ENCODE peak calls at places on chromosomes 4 and X, in ten cellular contexts. One of them, this sample, is unnamed.

GRCh38 chr4:177573487-177573886 is 131.2 kb upstream of the AGA start:
- DNase-seq in AG04450: peak
- DNase-seq in substantia nigra: no peak
- DNase-seq in NCI-H82: no peak
- DNase-seq in type B pancreatic cell: no peak
- DNase-seq in aorta: no peak
- DNase-seq in ACHN: peak
- DNase-seq in GM03348: peak
- DNase-seq in germinal center: no peak
- DNase-seq in CD8-positive, alpha-beta T cell: no peak
- DNase-seq in this sample: no peak

GRCh38 chr4:16026155-16026761 is 57.6 kb downstream of the PROM1 start:
- DNase-seq in AG04450: peak
- DNase-seq in substantia nigra: no peak
- DNase-seq in NCI-H82: peak
- DNase-seq in type B pancreatic cell: no peak
- DNase-seq in aorta: no peak
- DNase-seq in ACHN: peak
- DNase-seq in GM03348: peak
- DNase-seq in germinal center: peak
- DNase-seq in CD8-positive, alpha-beta T cell: no peak
- DNase-seq in this sample: peak

GRCh38 chrX:39613997-39614679 is 483.6 kb downstream of the BCOR start:
- DNase-seq in AG04450: no peak
- DNase-seq in substantia nigra: no peak
- DNase-seq in NCI-H82: peak
- DNase-seq in type B pancreatic cell: no peak
- DNase-seq in aorta: no peak
- DNase-seq in ACHN: no peak
- DNase-seq in GM03348: no peak
- DNase-seq in germinal center: no peak
- DNase-seq in CD8-positive, alpha-beta T cell: no peak
- DNase-seq in this sample: peak

GRCh38 chr4:132266374-132266773 is 882.7 kb upstream of the PCDH10 start:
- DNase-seq in AG04450: no peak
- DNase-seq in substantia nigra: no peak
- DNase-seq in NCI-H82: no peak
- DNase-seq in type B pancreatic cell: no peak
- DNase-seq in aorta: no peak
- DNase-seq in ACHN: no peak
- DNase-seq in GM03348: no peak
- DNase-seq in germinal center: no peak
- DNase-seq in CD8-positive, alpha-beta T cell: no peak
- DNase-seq in this sample: no peak

GRCh38 chr4:56129431-56129861 is 180.7 kb downstream of the CEP135 start:
- DNase-seq in AG04450: no peak
- DNase-seq in substantia nigra: no peak
- DNase-seq in NCI-H82: peak
- DNase-seq in type B pancreatic cell: no peak
- DNase-seq in aorta: no peak
- DNase-seq in ACHN: peak
- DNase-seq in GM03348: no peak
- DNase-seq in germinal center: peak
- DNase-seq in CD8-positive, alpha-beta T cell: no peak
- DNase-seq in this sample: peak

GRCh38 chr4:16607693-16608092 is 290.8 kb downstream of the LDB2 start:
- DNase-seq in AG04450: no peak
- DNase-seq in substantia nigra: no peak
- DNase-seq in NCI-H82: no peak
- DNase-seq in type B pancreatic cell: no peak
- DNase-seq in aorta: no peak
- DNase-seq in ACHN: no peak
- DNase-seq in GM03348: no peak
- DNase-seq in germinal center: no peak
- DNase-seq in CD8-positive, alpha-beta T cell: no peak
- DNase-seq in this sample: no peak

GRCh38 chr4:139676913-139677585 is 11.4 kb downstream of the MGST2 start:
- DNase-seq in AG04450: no peak
- DNase-seq in substantia nigra: no peak
- DNase-seq in NCI-H82: no peak
- DNase-seq in type B pancreatic cell: no peak
- DNase-seq in aorta: no peak
- DNase-seq in ACHN: no peak
- DNase-seq in GM03348: no peak
- DNase-seq in germinal center: no peak
- DNase-seq in CD8-positive, alpha-beta T cell: no peak
- DNase-seq in this sample: peak

GRCh38 chrX:41010188-41010846 is 74.9 kb upstream of the USP9X start:
- DNase-seq in AG04450: peak
- DNase-seq in substantia nigra: peak
- DNase-seq in NCI-H82: peak
- DNase-seq in type B pancreatic cell: no peak
- DNase-seq in aorta: peak
- DNase-seq in ACHN: peak
- DNase-seq in GM03348: peak
- DNase-seq in germinal center: peak
- DNase-seq in CD8-positive, alpha-beta T cell: peak
- DNase-seq in this sample: peak

GRCh38 chrX:153766871-153767673 is 3.0 kb downstream of the PLXNB3 start:
- DNase-seq in AG04450: no peak
- DNase-seq in substantia nigra: no peak
- DNase-seq in NCI-H82: no peak
- DNase-seq in type B pancreatic cell: no peak
- DNase-seq in aorta: peak
- DNase-seq in ACHN: no peak
- DNase-seq in GM03348: no peak
- DNase-seq in germinal center: no peak
- DNase-seq in CD8-positive, alpha-beta T cell: no peak
- DNase-seq in this sample: peak

GRCh38 chr4:8191136-8191747 is 7.8 kb upstream of the SH3TC1 start:
- DNase-seq in AG04450: no peak
- DNase-seq in substantia nigra: peak
- DNase-seq in NCI-H82: peak
- DNase-seq in type B pancreatic cell: no peak
- DNase-seq in aorta: peak
- DNase-seq in ACHN: peak
- DNase-seq in GM03348: no peak
- DNase-seq in germinal center: no peak
- DNase-seq in CD8-positive, alpha-beta T cell: no peak
- DNase-seq in this sample: peak

GRCh38 chrX:112147206-112147605 is 64.6 kb upstream of the TRPC5 start:
- DNase-seq in AG04450: no peak
- DNase-seq in substantia nigra: no peak
- DNase-seq in NCI-H82: peak
- DNase-seq in type B pancreatic cell: no peak
- DNase-seq in aorta: no peak
- DNase-seq in ACHN: peak
- DNase-seq in GM03348: peak
- DNase-seq in germinal center: no peak
- DNase-seq in CD8-positive, alpha-beta T cell: no peak
- DNase-seq in this sample: peak

GRCh38 chr4:41174444-41174843 is 39.9 kb downstream of the APBB2 start:
- DNase-seq in AG04450: no peak
- DNase-seq in substantia nigra: no peak
- DNase-seq in NCI-H82: no peak
- DNase-seq in type B pancreatic cell: no peak
- DNase-seq in aorta: no peak
- DNase-seq in ACHN: no peak
- DNase-seq in GM03348: no peak
- DNase-seq in germinal center: no peak
- DNase-seq in CD8-positive, alpha-beta T cell: no peak
- DNase-seq in this sample: no peak

GRCh38 chr4:99947608-99948007 is 1.2 kb upstream of the DNAJB14 start:
- DNase-seq in AG04450: no peak
- DNase-seq in substantia nigra: no peak
- DNase-seq in NCI-H82: peak
- DNase-seq in type B pancreatic cell: no peak
- DNase-seq in aorta: no peak
- DNase-seq in ACHN: no peak
- DNase-seq in GM03348: no peak
- DNase-seq in germinal center: no peak
- DNase-seq in CD8-positive, alpha-beta T cell: no peak
- DNase-seq in this sample: no peak

GRCh38 chr4:16835597-16836247 is 62.7 kb downstream of the LDB2 start:
- DNase-seq in AG04450: no peak
- DNase-seq in substantia nigra: no peak
- DNase-seq in NCI-H82: no peak
- DNase-seq in type B pancreatic cell: no peak
- DNase-seq in aorta: no peak
- DNase-seq in ACHN: no peak
- DNase-seq in GM03348: no peak
- DNase-seq in germinal center: no peak
- DNase-seq in CD8-positive, alpha-beta T cell: no peak
- DNase-seq in this sample: no peak

GRCh38 chrX:116872931-116873330 is 410.2 kb upstream of the CT83 start:
- DNase-seq in AG04450: no peak
- DNase-seq in substantia nigra: no peak
- DNase-seq in NCI-H82: no peak
- DNase-seq in type B pancreatic cell: no peak
- DNase-seq in aorta: no peak
- DNase-seq in ACHN: no peak
- DNase-seq in GM03348: no peak
- DNase-seq in germinal center: no peak
- DNase-seq in CD8-positive, alpha-beta T cell: no peak
- DNase-seq in this sample: no peak

GRCh38 chrX:22220941-22221340 is 51.8 kb upstream of the CBLL2 start:
- DNase-seq in AG04450: peak
- DNase-seq in substantia nigra: no peak
- DNase-seq in NCI-H82: no peak
- DNase-seq in type B pancreatic cell: no peak
- DNase-seq in aorta: no peak
- DNase-seq in ACHN: no peak
- DNase-seq in GM03348: peak
- DNase-seq in germinal center: no peak
- DNase-seq in CD8-positive, alpha-beta T cell: no peak
- DNase-seq in this sample: no peak

GRCh38 chr4:84050014-84050413 is 449.1 kb downstream of the NKX6-1 start:
- DNase-seq in AG04450: no peak
- DNase-seq in substantia nigra: no peak
- DNase-seq in NCI-H82: peak
- DNase-seq in type B pancreatic cell: no peak
- DNase-seq in aorta: no peak
- DNase-seq in ACHN: peak
- DNase-seq in GM03348: no peak
- DNase-seq in germinal center: no peak
- DNase-seq in CD8-positive, alpha-beta T cell: no peak
- DNase-seq in this sample: peak

GRCh38 chr4:56728512-56728911 is 47.4 kb upstream of the HOPX start:
- DNase-seq in AG04450: peak
- DNase-seq in substantia nigra: no peak
- DNase-seq in NCI-H82: no peak
- DNase-seq in type B pancreatic cell: no peak
- DNase-seq in aorta: no peak
- DNase-seq in ACHN: no peak
- DNase-seq in GM03348: peak
- DNase-seq in germinal center: no peak
- DNase-seq in CD8-positive, alpha-beta T cell: no peak
- DNase-seq in this sample: no peak

GRCh38 chr4:101230806-101231426 is 116.4 kb downstream of the PPP3CA start:
- DNase-seq in AG04450: no peak
- DNase-seq in substantia nigra: no peak
- DNase-seq in NCI-H82: no peak
- DNase-seq in type B pancreatic cell: no peak
- DNase-seq in aorta: no peak
- DNase-seq in ACHN: peak
- DNase-seq in GM03348: no peak
- DNase-seq in germinal center: no peak
- DNase-seq in CD8-positive, alpha-beta T cell: no peak
- DNase-seq in this sample: no peak

GRCh38 chr4:107654694-107655093 is 65.3 kb downstream of the PAPSS1 start:
- DNase-seq in AG04450: no peak
- DNase-seq in substantia nigra: no peak
- DNase-seq in NCI-H82: no peak
- DNase-seq in type B pancreatic cell: no peak
- DNase-seq in aorta: no peak
- DNase-seq in ACHN: no peak
- DNase-seq in GM03348: no peak
- DNase-seq in germinal center: no peak
- DNase-seq in CD8-positive, alpha-beta T cell: no peak
- DNase-seq in this sample: no peak

GRCh38 chrX:44698328-44698727 is 145.5 kb upstream of the DUSP21 start:
- DNase-seq in AG04450: no peak
- DNase-seq in substantia nigra: no peak
- DNase-seq in NCI-H82: no peak
- DNase-seq in type B pancreatic cell: no peak
- DNase-seq in aorta: no peak
- DNase-seq in ACHN: no peak
- DNase-seq in GM03348: no peak
- DNase-seq in germinal center: no peak
- DNase-seq in CD8-positive, alpha-beta T cell: no peak
- DNase-seq in this sample: peak

GRCh38 chr4:164613761-164614277 is 140.1 kb upstream of the SMIM31 start:
- DNase-seq in AG04450: no peak
- DNase-seq in substantia nigra: no peak
- DNase-seq in NCI-H82: no peak
- DNase-seq in type B pancreatic cell: no peak
- DNase-seq in aorta: no peak
- DNase-seq in ACHN: no peak
- DNase-seq in GM03348: no peak
- DNase-seq in germinal center: no peak
- DNase-seq in CD8-positive, alpha-beta T cell: no peak
- DNase-seq in this sample: no peak